ENCODE peak calls at places on chromosome 13, in six cellular contexts. Z is HepG2, I is K562, E is GM12878, L is H1, B is GM12892. P is an unnamed sample.

GRCh38 chr13:83895994-83896580 is 13.8 kb upstream of the SLITRK1 start:
- DNase-seq in I (no peak), L (no peak), B (no peak), E (no peak), Z (no peak), P (no peak)

GRCh38 chr13:73220966-73221720 is 162.3 kb downstream of the KLF5 start:
- DNase-seq in Z (no peak), L (no peak), E (no peak), B (no peak), I (no peak), P (no peak)

GRCh38 chr13:77028202-77028601 is 1.2 kb upstream of the FBXL3 start:
- DNase-seq in B (no peak), E (no peak), L (no peak), I (no peak), Z (no peak), P (no peak)

GRCh38 chr13:108425056-108425455 is 155.5 kb downstream of the TNFSF13B start:
- DNase-seq in B (no peak), E (no peak), I (no peak), L (no peak), Z (no peak), P (no peak)

GRCh38 chr13:18965347-18965855 is 216.2 kb downstream of the TUBA3C start:
- DNase-seq in L (no peak), B (no peak), Z (no peak), I (no peak), E (no peak), P (no peak)

GRCh38 chr13:38350114-38350617 is 515 bp downstream of the UFM1 start:
- DNase-seq in I (peak), E (no peak), L (peak), B (no peak), Z (peak), P (no peak)

GRCh38 chr13:31044658-31045620 is 112.5 kb downstream of the TEX26 start:
- DNase-seq in L (no peak), E (peak), B (no peak), I (no peak), Z (no peak), P (no peak)

GRCh38 chr13:108944760-108945159 is 315.3 kb downstream of the MYO16 start:
- DNase-seq in E (no peak), I (no peak), B (no peak), Z (no peak), L (no peak), P (no peak)

GRCh38 chr13:44307844-44308243 is 65.8 kb upstream of the SERP2 start:
- DNase-seq in I (no peak), E (no peak), Z (no peak), L (no peak), B (no peak), P (no peak)

GRCh38 chr13:40432018-40432978 is 234.1 kb downstream of the FOXO1 start:
- DNase-seq in Z (no peak), I (no peak), E (peak), B (no peak), L (no peak), P (no peak)

GRCh38 chr13:80011448-80012212 is 329.3 kb downstream of the SPRY2 start:
- DNase-seq in B (no peak), L (no peak), E (no peak), Z (no peak), I (no peak), P (no peak)

GRCh38 chr13:94339116-94339687 is 140.3 kb downstream of the DCT start:
- DNase-seq in Z (no peak), L (no peak), B (no peak), E (no peak), I (no peak), P (no peak)

GRCh38 chr13:51644649-51645048 is 60.4 kb downstream of the WDFY2 start:
- DNase-seq in L (no peak), I (no peak), B (no peak), E (no peak), Z (no peak), P (no peak)

GRCh38 chr13:46947425-46948191 is 50.8 kb upstream of the HTR2A start:
- DNase-seq in I (no peak), L (no peak), Z (no peak), B (no peak), E (no peak), P (no peak)
- TF ChIP-seq TAF1 in I (no peak), L (no peak), Z (no peak), B (no peak), E (no peak), P (no peak)

GRCh38 chr13:71312923-71313322 is 554.1 kb downstream of the DACH1 start:
- DNase-seq in Z (no peak), I (no peak), E (no peak), B (no peak), L (no peak), P (no peak)

GRCh38 chr13:71320452-71320851 is 546.6 kb downstream of the DACH1 start:
- DNase-seq in I (no peak), Z (peak), E (no peak), B (no peak), L (peak), P (no peak)

DNA sequence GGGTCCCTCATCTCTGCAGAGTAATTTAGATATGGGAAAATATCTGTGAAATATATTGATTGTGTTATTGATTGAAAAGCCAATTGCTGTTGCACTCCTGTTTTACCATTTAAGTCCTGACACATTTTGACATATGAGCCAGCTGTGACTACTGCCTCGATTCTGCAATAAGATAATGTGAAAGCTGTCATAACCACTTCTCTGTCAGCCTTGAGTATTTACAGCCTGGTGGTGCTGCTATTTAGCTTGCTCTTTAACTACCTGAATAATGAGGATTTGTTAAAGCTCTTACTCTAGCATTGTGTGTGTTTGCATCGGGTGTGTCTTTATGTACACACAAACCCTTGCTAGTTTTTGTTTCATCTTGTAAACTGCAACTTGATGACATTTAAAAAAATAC is 550.0 kb downstream of the DACH1 start:
- DNase-seq in L (no peak), I (no peak), E (no peak), B (no peak), Z (no peak), P (no peak)
- TF ChIP-seq TAF1 in L (no peak), I (no peak), E (no peak), B (no peak), Z (no peak), P (no peak)

DNA sequence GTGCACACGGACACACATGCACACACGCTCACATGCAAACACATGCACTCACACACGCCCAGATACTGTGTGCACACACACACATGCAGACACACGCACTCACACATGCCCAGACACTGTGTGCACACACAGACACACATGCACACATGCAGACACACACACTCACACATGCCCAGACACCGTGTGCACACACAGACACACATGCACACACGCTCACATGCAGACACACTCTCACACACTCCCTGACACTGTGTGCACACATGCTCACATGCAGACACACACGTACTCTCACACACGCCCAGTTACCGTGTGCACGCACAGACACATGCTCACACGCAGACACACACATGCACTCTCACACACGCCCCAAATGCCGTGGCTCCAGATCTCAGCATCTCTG is 137.2 kb upstream of the MCF2L start:
- DNase-seq in B (no peak), Z (no peak), E (no peak), I (no peak), L (no peak), P (no peak)
- TF ChIP-seq TAF1 in B (no peak), Z (no peak), E (no peak), I (no peak), L (no peak), P (no peak)

DNA sequence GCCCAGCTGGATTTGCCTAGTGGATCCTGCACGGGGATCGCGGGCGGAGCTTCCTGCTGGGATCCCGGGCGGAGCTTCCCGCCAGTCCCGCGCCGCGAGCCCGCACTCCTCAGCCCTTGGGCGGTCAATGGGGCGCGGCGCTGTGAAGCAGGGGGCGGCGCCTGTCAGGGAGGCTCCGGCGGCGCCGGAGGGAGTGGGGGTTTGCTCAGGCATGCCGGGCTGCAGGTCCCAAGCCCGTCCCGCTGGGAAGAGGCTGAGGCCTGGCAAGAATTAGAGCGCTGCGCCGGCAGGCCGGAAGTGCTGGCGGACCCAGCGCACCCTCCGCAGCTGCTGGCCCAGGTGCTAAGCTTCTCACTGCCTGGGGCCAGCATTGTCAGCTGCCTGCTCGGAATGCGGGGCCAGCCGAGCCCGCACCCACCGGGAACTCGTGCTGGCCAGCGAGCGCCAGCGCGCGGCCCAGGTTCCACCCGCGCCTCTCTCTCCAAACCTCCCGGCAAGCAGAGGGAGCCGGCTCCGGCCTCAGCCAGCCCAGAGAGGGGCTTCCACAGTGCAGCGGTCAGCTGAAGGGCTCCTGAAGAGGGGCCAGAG is 119.6 kb downstream of the PRR20E start:
- DNase-seq in I (no peak), B (no peak), E (no peak), L (no peak), Z (no peak), P (no peak)
- TF ChIP-seq TAF1 in I (no peak), B (no peak), E (no peak), L (no peak), Z (no peak), P (no peak)

DNA sequence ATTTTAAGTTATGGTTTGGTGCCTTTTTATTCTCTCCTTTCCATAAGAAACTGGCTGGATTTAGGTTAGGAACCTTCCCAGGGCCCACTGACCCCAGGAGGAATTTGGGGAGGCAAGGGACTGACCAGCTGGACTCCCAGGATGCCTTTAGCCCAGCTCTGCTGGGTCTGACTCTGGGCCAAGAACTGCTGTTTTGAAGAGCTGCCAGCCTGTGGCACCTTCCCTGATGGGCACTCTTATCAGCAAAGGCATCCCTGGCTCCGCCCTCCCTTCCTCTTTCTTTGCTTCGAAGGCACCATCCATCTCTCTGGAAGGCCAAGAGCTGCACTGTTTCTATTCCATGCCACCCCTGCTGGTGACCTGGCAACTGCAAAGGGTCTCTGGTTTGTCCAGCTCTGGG is 174.7 kb downstream of the POU4F1 start:
- DNase-seq in L (no peak), B (no peak), Z (no peak), I (no peak), E (no peak), P (no peak)
- TF ChIP-seq TAF1 in L (no peak), B (no peak), Z (no peak), I (no peak), E (no peak), P (no peak)